ENCODE peak calls at places on chromosomes 1 and 21, in nine cellular contexts. B is CD4-positive, alpha-beta T cell; J is esophagus squamous epithelium; N is endothelial cell; K is fibroblast of lung; O is fibroblast of the aortic adventitia; C is pancreas; Q is heart right ventricle; H is ascending aorta. X is an unnamed sample.

GRCh38 chr1:87894041-87894440 is 565.4 kb downstream of the LMO4 start:
- DNase-seq in B (no peak), J (no peak), N (no peak), K (no peak), O (no peak), C (no peak), Q (no peak), H (no peak), X (no peak)

GRCh38 chr21:43782741-43783700 is 6.4 kb upstream of the RRP1 start:
- DNase-seq in B (no peak), J (no peak), N (no peak), K (no peak), O (peak), C (no peak), Q (no peak), H (no peak), X (no peak)

GRCh38 chr1:1004780-1005697 is 5.1 kb upstream of the HES4 start:
- DNase-seq in B (no peak), J (no peak), N (peak), K (peak), O (peak), C (peak), Q (no peak), H (no peak), X (no peak)

GRCh38 chr1:37890378-37891014 is 31.1 kb upstream of the MTF1 start:
- DNase-seq in B (no peak), J (no peak), N (no peak), K (peak), O (peak), C (no peak), Q (no peak), H (no peak), X (peak)

GRCh38 chr1:192376387-192376786 is 59.6 kb downstream of the RGS21 start:
- DNase-seq in B (no peak), J (no peak), N (no peak), K (no peak), O (no peak), C (no peak), Q (no peak), H (no peak), X (no peak)

GRCh38 chr1:44521378-44522080 is 116.5 kb downstream of the RNF220 start:
- DNase-seq in B (no peak), J (no peak), N (no peak), K (no peak), O (no peak), C (no peak), Q (no peak), H (no peak), X (no peak)

GRCh38 chr1:229278120-229278741 is 7.3 kb downstream of the RAB4A start:
- DNase-seq in B (no peak), J (no peak), N (no peak), K (no peak), O (no peak), C (no peak), Q (no peak), H (no peak), X (no peak)

GRCh38 chr1:109490029-109490933 is 3.6 kb upstream of the CYB561D1 start:
- DNase-seq in B (peak), J (no peak), N (peak), K (peak), O (peak), C (peak), Q (peak), H (no peak), X (peak)

GRCh38 chr21:36859744-36860501 is 106.5 kb downstream of the HLCS start:
- DNase-seq in B (no peak), J (no peak), N (no peak), K (peak), O (no peak), C (peak), Q (peak), H (peak), X (no peak)

GRCh38 chr1:188669715-188670114 is 1807.9 kb downstream of the BRINP3 start:
- DNase-seq in B (no peak), J (no peak), N (no peak), K (peak), O (peak), C (no peak), Q (no peak), H (no peak), X (peak)

GRCh38 chr21:20538039-20538658 is 460.1 kb upstream of the NCAM2 start:
- DNase-seq in B (no peak), J (no peak), N (no peak), K (no peak), O (no peak), C (no peak), Q (no peak), H (no peak), X (no peak)

GRCh38 chr1:224433671-224434446 is 738 bp downstream of the WDR26 start:
- DNase-seq in B (peak), J (no peak), N (peak), K (no peak), O (no peak), C (peak), Q (peak), H (no peak), X (no peak)

GRCh38 chr21:37278199-37278598 is 11.1 kb upstream of the VPS26C start:
- DNase-seq in B (no peak), J (no peak), N (no peak), K (no peak), O (no peak), C (no peak), Q (no peak), H (no peak), X (no peak)

GRCh38 chr1:31041529-31041928 is 24.0 kb downstream of the PUM1 start:
- DNase-seq in B (no peak), J (no peak), N (no peak), K (no peak), O (no peak), C (no peak), Q (no peak), H (no peak), X (no peak)

GRCh38 chr1:115976900-115977480 is 677 bp downstream of the SLC22A15 start:
- DNase-seq in B (no peak), J (no peak), N (no peak), K (peak), O (peak), C (no peak), Q (no peak), H (no peak), X (no peak)

GRCh38 chr1:194076646-194077045 is 890.2 kb upstream of the B3GALT2 start:
- DNase-seq in B (no peak), J (no peak), N (no peak), K (no peak), O (no peak), C (no peak), Q (no peak), H (no peak), X (peak)

GRCh38 chr1:154715385-154715784 is 107.4 kb upstream of the ADAR start:
- DNase-seq in B (no peak), J (no peak), N (no peak), K (no peak), O (no peak), C (no peak), Q (no peak), H (no peak), X (no peak)

GRCh38 chr1:244502630-244503029 is 41.6 kb downstream of the CATSPERE start:
- DNase-seq in B (no peak), J (no peak), N (no peak), K (no peak), O (no peak), C (no peak), Q (no peak), H (no peak), X (no peak)

GRCh38 chr1:97204468-97204867 is 482.9 kb downstream of the PTBP2 start:
- DNase-seq in B (no peak), J (no peak), N (no peak), K (no peak), O (peak), C (no peak), Q (no peak), H (no peak), X (no peak)

GRCh38 chr21:28684351-28684750 is 308.3 kb downstream of the LTN1 start:
- DNase-seq in B (no peak), J (no peak), N (no peak), K (no peak), O (peak), C (no peak), Q (no peak), H (no peak), X (no peak)

GRCh38 chr1:173270243-173270642 is 63.1 kb upstream of the TNFSF4 start:
- DNase-seq in B (no peak), J (no peak), N (no peak), K (no peak), O (no peak), C (no peak), Q (no peak), H (no peak), X (no peak)

GRCh38 chr1:186152227-186152944 is 222.7 kb downstream of the TPR start:
- DNase-seq in B (no peak), J (no peak), N (no peak), K (peak), O (peak), C (no peak), Q (no peak), H (no peak), X (peak)

GRCh38 chr21:29775462-29775861 is 164.3 kb downstream of the GRIK1 start:
- DNase-seq in B (no peak), J (no peak), N (peak), K (no peak), O (no peak), C (no peak), Q (no peak), H (no peak), X (no peak)

GRCh38 chr1:42891471-42891870 is 45.1 kb downstream of the ZNF691 start:
- DNase-seq in B (no peak), J (no peak), N (no peak), K (no peak), O (no peak), C (no peak), Q (no peak), H (no peak), X (no peak)

GRCh38 chr1:176574756-176575155 is 111.8 kb downstream of the PAPPA2 start:
- DNase-seq in B (no peak), J (no peak), N (no peak), K (no peak), O (no peak), C (no peak), Q (no peak), H (no peak), X (no peak)

GRCh38 chr1:209926045-209926444 is 12.0 kb upstream of the SYT14 start:
- DNase-seq in B (no peak), J (no peak), N (no peak), K (peak), O (peak), C (no peak), Q (no peak), H (no peak), X (peak)

GRCh38 chr21:25176637-25177412 is 430.5 kb downstream of the MRPL39 start:
- DNase-seq in B (no peak), J (no peak), N (no peak), K (peak), O (no peak), C (no peak), Q (no peak), H (no peak), X (peak)

GRCh38 chr1:66399888-66400529 is 133.9 kb upstream of the SGIP1 start:
- DNase-seq in B (no peak), J (no peak), N (no peak), K (no peak), O (no peak), C (no peak), Q (no peak), H (no peak), X (no peak)

GRCh38 chr1:34009340-34009975 is 145.6 kb downstream of the HMGB4 start:
- DNase-seq in B (no peak), J (no peak), N (no peak), K (no peak), O (peak), C (no peak), Q (no peak), H (no peak), X (no peak)

GRCh38 chr1:67566803-67567202 is 118.2 kb upstream of the GADD45A start:
- DNase-seq in B (no peak), J (no peak), N (no peak), K (no peak), O (peak), C (no peak), Q (no peak), H (no peak), X (no peak)

GRCh38 chr21:36994501-36995189 is 11.9 kb upstream of the RIPPLY3 start:
- DNase-seq in B (no peak), J (no peak), N (peak), K (peak), O (no peak), C (no peak), Q (no peak), H (no peak), X (no peak)

GRCh38 chr1:230066466-230067404 is at the start of gene GALNT2:
- DNase-seq in B (peak), J (peak), N (peak), K (peak), O (peak), C (peak), Q (peak), H (peak), X (peak)

GRCh38 chr21:36773111-36773510 is 74.2 kb downstream of the SIM2 start:
- DNase-seq in B (no peak), J (no peak), N (no peak), K (peak), O (peak), C (peak), Q (peak), H (peak), X (peak)

GRCh38 chr1:53860967-53861411 is 22.9 kb upstream of the NDC1 start:
- DNase-seq in B (peak), J (no peak), N (peak), K (peak), O (peak), C (peak), Q (no peak), H (no peak), X (peak)

GRCh38 chr1:12407050-12407961 is 177.5 kb downstream of the VPS13D start:
- DNase-seq in B (no peak), J (no peak), N (no peak), K (peak), O (peak), C (no peak), Q (no peak), H (no peak), X (peak)

GRCh38 chr21:44883250-44883649 is 9.8 kb upstream of the PTTG1IP start:
- DNase-seq in B (no peak), J (no peak), N (no peak), K (no peak), O (no peak), C (no peak), Q (peak), H (no peak), X (no peak)

DNA sequence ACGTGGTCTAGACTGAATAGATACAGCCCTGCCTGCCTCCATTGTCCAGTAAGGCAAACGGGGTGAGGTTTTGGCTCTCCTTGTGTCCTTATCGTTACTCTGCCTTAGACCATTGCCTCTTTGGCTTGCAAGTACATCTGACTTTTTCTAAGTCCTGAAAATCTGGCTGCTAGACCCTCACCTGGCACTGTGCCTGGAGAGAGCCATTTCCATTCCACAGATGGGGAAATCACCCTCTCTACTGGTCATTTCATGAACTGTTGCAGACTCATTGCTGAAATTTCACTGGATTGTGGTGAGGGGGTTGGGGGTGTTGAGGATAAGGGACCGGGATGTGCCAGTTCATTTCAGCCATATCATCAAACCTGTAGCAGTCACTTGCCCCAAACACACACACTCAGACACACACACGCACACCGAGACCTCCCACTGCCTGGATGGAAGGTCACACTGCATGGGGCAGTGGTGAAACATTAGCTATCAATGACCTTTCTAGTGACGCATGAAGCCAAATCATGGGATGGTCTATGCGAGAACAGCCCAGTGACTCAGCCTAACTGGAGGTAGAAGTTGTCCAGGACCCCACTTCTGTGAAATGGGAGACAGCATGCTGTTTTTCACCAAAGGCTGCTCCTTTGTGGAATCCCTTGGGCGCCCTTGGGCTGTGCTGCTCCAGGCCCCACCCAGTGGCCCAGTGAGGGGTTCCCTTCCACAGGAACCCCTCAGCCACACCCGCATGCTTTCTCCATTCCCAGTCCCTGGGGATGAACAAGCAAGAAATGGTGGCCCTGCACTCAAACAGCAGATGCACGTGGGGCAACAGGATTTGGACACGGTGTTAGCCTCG is 34.9 kb upstream of the VASH2 start:
- DNase-seq in B (no peak), J (no peak), N (peak), K (peak), O (peak), C (no peak), Q (no peak), H (no peak), X (peak)
- TF ChIP-seq CTCF in B (no peak), J (peak), N (peak), K (peak), O (peak), C (no peak), Q (peak), H (no peak), X (peak)

GRCh38 chr1:25700124-25700523 is 83.5 kb downstream of the MAN1C1 start:
- DNase-seq in B (no peak), J (no peak), N (no peak), K (peak), O (peak), C (no peak), Q (peak), H (no peak), X (no peak)

GRCh38 chr1:25702101-25702775 is 85.6 kb downstream of the MAN1C1 start:
- DNase-seq in B (no peak), J (no peak), N (no peak), K (no peak), O (peak), C (no peak), Q (no peak), H (no peak), X (no peak)

GRCh38 chr1:25699501-25700089 is 83.0 kb downstream of the MAN1C1 start:
- DNase-seq in B (no peak), J (no peak), N (no peak), K (no peak), O (no peak), C (no peak), Q (peak), H (no peak), X (no peak)

GRCh38 chr1:25701030-25701785 is 84.6 kb downstream of the MAN1C1 start:
- DNase-seq in B (no peak), J (no peak), N (no peak), K (no peak), O (no peak), C (no peak), Q (no peak), H (no peak), X (no peak)

GRCh38 chr1:25700626-25701025 is 84.0 kb downstream of the MAN1C1 start:
- DNase-seq in B (no peak), J (no peak), N (peak), K (no peak), O (no peak), C (no peak), Q (peak), H (no peak), X (no peak)
- TF ChIP-seq CTCF in B (no peak), J (no peak), N (peak), K (no peak), O (no peak), C (no peak), Q (no peak), H (peak), X (no peak)

GRCh38 chr1:29707796-29708195 is 471.5 kb downstream of the PTPRU start:
- DNase-seq in B (no peak), J (no peak), N (no peak), K (no peak), O (no peak), C (no peak), Q (no peak), H (no peak), X (no peak)

GRCh38 chr1:29708818-29709710 is 472.7 kb downstream of the PTPRU start:
- DNase-seq in B (no peak), J (no peak), N (no peak), K (peak), O (peak), C (no peak), Q (no peak), H (no peak), X (peak)

GRCh38 chr1:29708381-29708780 is 472.1 kb downstream of the PTPRU start:
- DNase-seq in B (no peak), J (no peak), N (no peak), K (no peak), O (peak), C (no peak), Q (no peak), H (no peak), X (no peak)

GRCh38 chr1:29704430-29704829 is 468.1 kb downstream of the PTPRU start:
- DNase-seq in B (no peak), J (no peak), N (no peak), K (no peak), O (no peak), C (no peak), Q (no peak), H (no peak), X (no peak)

DNA sequence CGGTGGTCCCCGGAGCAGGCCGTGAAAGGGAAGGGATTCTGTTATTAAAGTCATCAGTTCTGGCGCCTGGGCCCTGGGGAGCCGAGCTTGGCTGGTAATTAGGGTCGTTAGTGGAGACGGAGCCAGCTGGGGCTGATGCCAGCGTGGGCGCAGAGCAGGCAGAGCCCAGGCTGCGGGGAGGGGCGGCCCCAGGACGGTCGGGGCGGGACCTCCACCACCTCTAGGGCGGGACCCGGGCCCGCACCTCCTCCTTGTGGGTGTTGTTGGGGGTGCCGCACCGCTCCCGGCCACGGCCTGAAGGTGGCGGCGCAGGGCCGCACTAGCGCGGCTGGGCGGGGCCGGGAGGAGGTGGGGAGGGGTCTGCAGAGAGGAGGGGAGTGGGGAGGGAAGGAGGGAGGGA is 470.6 kb downstream of the PTPRU start:
- DNase-seq in B (no peak), J (no peak), N (peak), K (peak), O (peak), C (peak), Q (no peak), H (no peak), X (no peak)
- TF ChIP-seq CTCF in B (no peak), J (peak), N (peak), K (peak), O (peak), C (no peak), Q (no peak), H (peak), X (peak)

DNA sequence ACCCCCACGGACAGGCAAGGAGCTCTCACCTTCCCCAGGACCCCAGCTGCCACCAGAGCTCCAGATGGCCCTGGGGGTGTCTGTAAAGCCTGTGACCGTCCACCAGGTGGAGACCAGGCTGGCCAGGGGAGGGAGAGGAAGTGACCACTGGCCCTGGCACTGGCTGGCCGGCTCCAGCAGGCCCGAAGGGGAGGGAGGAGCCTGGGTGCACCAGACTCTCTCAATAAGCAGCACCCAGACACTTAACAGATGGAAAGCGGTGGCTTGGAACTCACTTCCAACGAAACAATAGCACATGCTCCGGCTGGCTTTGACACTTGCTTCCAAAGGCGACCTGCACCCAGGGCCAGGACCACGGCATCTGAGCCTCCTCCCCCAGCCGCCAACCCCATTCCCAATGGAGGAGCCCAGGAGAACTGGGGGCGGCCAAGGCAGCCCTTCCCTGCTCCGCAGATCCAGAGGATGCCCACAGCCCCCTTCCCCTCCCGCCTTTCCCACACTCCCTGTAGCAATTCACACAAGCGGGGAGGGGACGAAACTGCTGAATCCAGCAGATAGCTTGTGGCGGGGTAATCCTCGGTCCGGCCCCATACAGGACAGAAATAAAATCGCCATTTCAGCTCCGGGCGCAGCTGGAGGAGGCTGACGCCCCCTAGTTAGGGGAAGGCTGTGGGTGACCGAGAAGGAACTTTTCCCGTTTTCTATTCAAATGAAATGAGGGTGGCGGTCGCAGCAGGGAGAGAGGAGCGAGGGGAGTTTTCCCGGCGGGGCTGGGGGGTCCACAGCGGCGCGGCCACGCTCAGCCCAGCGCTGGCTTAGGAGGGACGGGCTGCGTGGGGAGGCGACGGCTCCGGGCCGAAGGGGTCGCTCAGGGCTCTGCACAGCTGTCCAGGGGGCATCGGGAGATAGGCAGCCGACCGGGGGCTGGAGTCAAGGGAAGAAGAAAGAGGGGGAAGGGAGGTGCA is 612 bp upstream of the PDE9A start:
- DNase-seq in B (no peak), J (no peak), N (peak), K (peak), O (no peak), C (peak), Q (peak), H (peak), X (no peak)
- TF ChIP-seq CTCF in B (no peak), J (peak), N (peak), K (peak), O (peak), C (peak), Q (peak), H (peak), X (peak)